ENCODE peak calls at places on chromosomes 5 and 9, in six cellular contexts. F is iPS-NIHi11, V is iris pigment epithelial cell, N is ovary, Q is tibial artery, R is activated T-cell treated with anti-CD3 and anti-CD28 coated beads for 1 hour. U is an unnamed sample.

GRCh38 chr5:31809037-31809910 is 170.3 kb downstream of the PDZD2 start:
- DNase-seq in F (peak), V (peak), N (peak), Q (peak), R (no peak), U (peak)

GRCh38 chr9:95764920-95765319 is 110.6 kb upstream of the ERCC6L2 start:
- DNase-seq in F (no peak), V (no peak), N (no peak), Q (no peak), R (no peak), U (no peak)

GRCh38 chr5:134659456-134659855 is 10.9 kb downstream of the SEC24A start:
- DNase-seq in F (no peak), V (no peak), N (no peak), Q (no peak), R (no peak), U (no peak)

GRCh38 chr5:129664336-129664937 is 83.5 kb upstream of the MINAR2 start:
- DNase-seq in F (peak), V (peak), N (no peak), Q (no peak), R (peak), U (no peak)

GRCh38 chr9:28792736-28793135 is 1219.5 kb upstream of the C9orf72 start:
- DNase-seq in F (no peak), V (no peak), N (no peak), Q (no peak), R (no peak), U (no peak)

GRCh38 chr9:121690316-121690715 is 38.9 kb downstream of the DAB2IP start:
- DNase-seq in F (no peak), V (no peak), N (no peak), Q (no peak), R (no peak), U (no peak)

GRCh38 chr5:59104400-59105117 is 521.7 kb downstream of the RAB3C start:
- DNase-seq in F (no peak), V (peak), N (no peak), Q (no peak), R (no peak), U (no peak)

GRCh38 chr9:136107155-136107952 is 11.3 kb downstream of the TMEM250 start:
- DNase-seq in F (no peak), V (no peak), N (peak), Q (no peak), R (no peak), U (no peak)

GRCh38 chr5:2910401-2911175 is 159.1 kb upstream of the IRX2 start:
- DNase-seq in F (no peak), V (no peak), N (no peak), Q (no peak), R (no peak), U (peak)

GRCh38 chr5:180648658-180649296 is 623 bp downstream of the FLT4 start:
- DNase-seq in F (peak), V (peak), N (no peak), Q (no peak), R (no peak), U (peak)

GRCh38 chr9:134887219-134887618 is 6.6 kb downstream of the FCN2 start:
- DNase-seq in F (no peak), V (no peak), N (no peak), Q (no peak), R (no peak), U (no peak)

GRCh38 chr9:101508203-101508602 is 25.4 kb upstream of the RNF20 start:
- DNase-seq in F (no peak), V (peak), N (no peak), Q (no peak), R (no peak), U (no peak)

GRCh38 chr5:168931638-168932345 is 352.6 kb upstream of the PANK3 start:
- DNase-seq in F (no peak), V (no peak), N (no peak), Q (no peak), R (no peak), U (no peak)

GRCh38 chr5:139638090-139638735 is 9.9 kb upstream of the CXXC5 start:
- DNase-seq in F (peak), V (peak), N (peak), Q (peak), R (no peak), U (peak)

GRCh38 chr5:151094054-151094858 is 13.4 kb upstream of the TNIP1 start:
- DNase-seq in F (no peak), V (peak), N (no peak), Q (no peak), R (peak), U (no peak)

GRCh38 chr5:5271606-5272321 is 131.6 kb downstream of the ADAMTS16 start:
- DNase-seq in F (no peak), V (peak), N (no peak), Q (no peak), R (no peak), U (no peak)

GRCh38 chr5:5419291-5420210 is 2.9 kb upstream of the ICE1 start:
- DNase-seq in F (peak), V (peak), N (no peak), Q (no peak), R (no peak), U (peak)

GRCh38 chr9:125630436-125630835 is 76.6 kb downstream of the MAPKAP1 start:
- DNase-seq in F (no peak), V (peak), N (no peak), Q (no peak), R (no peak), U (no peak)

GRCh38 chr5:91311697-91312501 is 71.2 kb downstream of the ARRDC3 start:
- DNase-seq in F (peak), V (peak), N (peak), Q (peak), R (peak), U (no peak)

GRCh38 chr5:2700876-2701275 is 50.6 kb downstream of the IRX2 start:
- DNase-seq in F (no peak), V (no peak), N (no peak), Q (no peak), R (no peak), U (no peak)

GRCh38 chr9:91395106-91395552 is 28.5 kb downstream of the NFIL3 start:
- DNase-seq in F (no peak), V (peak), N (no peak), Q (no peak), R (no peak), U (no peak)

GRCh38 chr5:139178948-139179347 is 19.2 kb downstream of the SIL1 start:
- DNase-seq in F (peak), V (peak), N (peak), Q (no peak), R (no peak), U (peak)

GRCh38 chr5:97231025-97231636 is 48.1 kb upstream of the RIOK2 start:
- DNase-seq in F (peak), V (peak), N (peak), Q (no peak), R (no peak), U (no peak)

GRCh38 chr9:74122661-74123060 is 374.5 kb upstream of the RORB start:
- DNase-seq in F (no peak), V (no peak), N (no peak), Q (no peak), R (no peak), U (no peak)

GRCh38 chr5:111967463-111967862 is 210.5 kb upstream of the NREP start:
- DNase-seq in F (no peak), V (no peak), N (no peak), Q (no peak), R (no peak), U (no peak)

GRCh38 chr5:179731791-179732411 is 721 bp upstream of the MAML1 start:
- DNase-seq in F (no peak), V (peak), N (peak), Q (peak), R (no peak), U (no peak)

GRCh38 chr9:138075496-138075895 is 197.9 kb downstream of the CACNA1B start:
- DNase-seq in F (no peak), V (no peak), N (no peak), Q (no peak), R (no peak), U (peak)

GRCh38 chr9:126628146-126628545 is 14.4 kb downstream of the LMX1B start:
- DNase-seq in F (no peak), V (no peak), N (no peak), Q (no peak), R (no peak), U (no peak)

GRCh38 chr9:68640421-68641089 is 64.5 kb upstream of the PIP5K1B start:
- DNase-seq in F (no peak), V (no peak), N (no peak), Q (no peak), R (no peak), U (no peak)

U was measured in ecto neural progenitor cell.